ENCODE peak calls at places on chromosomes 7 and 10, in five cellular contexts. One of them, this sample, is unnamed.

GRCh38 chr10:124217906-124218769 is 124.7 kb upstream of the CHST15 start:
- DNase-seq in AG04450: no peak
- DNase-seq in choroid plexus epithelial cell: no peak
- DNase-seq in WERI-Rb-1: peak; percentile 53
- DNase-seq in right atrium auricular region: no peak
- DNase-seq in this sample: no peak

GRCh38 chr7:100483101-100483727 is 513 bp upstream of the NYAP1 start:
- DNase-seq in AG04450: no peak
- DNase-seq in choroid plexus epithelial cell: peak; percentile 36
- DNase-seq in WERI-Rb-1: peak; percentile 74
- DNase-seq in right atrium auricular region: no peak
- DNase-seq in this sample: peak; percentile 82

GRCh38 chr7:584122-584465 is 64.4 kb upstream of the PDGFA start:
- DNase-seq in AG04450: no peak
- DNase-seq in choroid plexus epithelial cell: no peak
- DNase-seq in WERI-Rb-1: no peak
- DNase-seq in right atrium auricular region: no peak
- DNase-seq in this sample: peak; percentile 72

GRCh38 chr7:73725703-73726466 is 6.4 kb upstream of the STX1A start:
- DNase-seq in AG04450: no peak
- DNase-seq in choroid plexus epithelial cell: peak; percentile 72
- DNase-seq in WERI-Rb-1: peak; percentile 86
- DNase-seq in right atrium auricular region: peak; percentile 87
- DNase-seq in this sample: peak; percentile 88

GRCh38 chr7:54860843-54861242 is 101.8 kb upstream of the SEC61G start:
- DNase-seq in AG04450: no peak
- DNase-seq in choroid plexus epithelial cell: no peak
- DNase-seq in WERI-Rb-1: no peak
- DNase-seq in right atrium auricular region: no peak
- DNase-seq in this sample: no peak

GRCh38 chr10:5400843-5401242 is 3.8 kb downstream of the TUBAL3 start:
- DNase-seq in AG04450: no peak
- DNase-seq in choroid plexus epithelial cell: no peak
- DNase-seq in WERI-Rb-1: no peak
- DNase-seq in right atrium auricular region: no peak
- DNase-seq in this sample: no peak

GRCh38 chr7:92742186-92742585 is 94.2 kb downstream of the CDK6 start:
- DNase-seq in AG04450: no peak
- DNase-seq in choroid plexus epithelial cell: no peak
- DNase-seq in WERI-Rb-1: no peak
- DNase-seq in right atrium auricular region: no peak
- DNase-seq in this sample: no peak

GRCh38 chr7:69787736-69788431 is 189.6 kb downstream of the AUTS2 start:
- DNase-seq in AG04450: no peak
- DNase-seq in choroid plexus epithelial cell: no peak
- DNase-seq in WERI-Rb-1: no peak
- DNase-seq in right atrium auricular region: no peak
- DNase-seq in this sample: no peak

GRCh38 chr7:54944179-54944578 is 74.6 kb upstream of the EGFR start:
- DNase-seq in AG04450: no peak
- DNase-seq in choroid plexus epithelial cell: peak; percentile 88
- DNase-seq in WERI-Rb-1: no peak
- DNase-seq in right atrium auricular region: no peak
- DNase-seq in this sample: peak; percentile 33

GRCh38 chr10:101223274-101224059 is 5.8 kb downstream of the LBX1 start:
- DNase-seq in AG04450: no peak
- DNase-seq in choroid plexus epithelial cell: no peak
- DNase-seq in WERI-Rb-1: no peak
- DNase-seq in right atrium auricular region: no peak
- DNase-seq in this sample: no peak

GRCh38 chr10:31099664-31100063 is 68.0 kb upstream of the ZNF438 start:
- DNase-seq in AG04450: no peak
- DNase-seq in choroid plexus epithelial cell: peak; percentile 45
- DNase-seq in WERI-Rb-1: no peak
- DNase-seq in right atrium auricular region: no peak
- DNase-seq in this sample: no peak

GRCh38 chr7:123727071-123727837 is 21.5 kb downstream of the WASL start:
- DNase-seq in AG04450: peak; percentile 54
- DNase-seq in choroid plexus epithelial cell: peak; percentile 90
- DNase-seq in WERI-Rb-1: no peak
- DNase-seq in right atrium auricular region: no peak
- DNase-seq in this sample: peak; percentile 89
- TF ChIP-seq CTCF in AG04450: no peak
- TF ChIP-seq CTCF in choroid plexus epithelial cell: no peak
- TF ChIP-seq CTCF in WERI-Rb-1: no peak
- TF ChIP-seq CTCF in right atrium auricular region: no peak
- TF ChIP-seq CTCF in this sample: no peak

GRCh38 chr10:49350856-49351532 is 44.9 kb downstream of the DRGX start:
- DNase-seq in AG04450: no peak
- DNase-seq in choroid plexus epithelial cell: no peak
- DNase-seq in WERI-Rb-1: no peak
- DNase-seq in right atrium auricular region: no peak
- DNase-seq in this sample: no peak
- H3K4me3 ChIP-seq in AG04450: no peak overlapping the region
- H3K4me3 ChIP-seq in choroid plexus epithelial cell: no peak overlapping the region
- H3K4me3 ChIP-seq in WERI-Rb-1: no peak overlapping the region
- H3K4me3 ChIP-seq in right atrium auricular region: no peak overlapping the region
- H3K4me3 ChIP-seq in this sample: no peak overlapping the region

GRCh38 chr7:46695045-46695708 is 774.1 kb upstream of the IGFBP3 start:
- DNase-seq in AG04450: no peak
- DNase-seq in choroid plexus epithelial cell: peak; percentile 45
- DNase-seq in WERI-Rb-1: no peak
- DNase-seq in right atrium auricular region: no peak
- DNase-seq in this sample: peak; percentile 25
- TF ChIP-seq CTCF in AG04450: peak; percentile 40
- TF ChIP-seq CTCF in choroid plexus epithelial cell: peak; percentile 43
- TF ChIP-seq CTCF in WERI-Rb-1: no peak
- TF ChIP-seq CTCF in right atrium auricular region: no peak
- TF ChIP-seq CTCF in this sample: no peak

GRCh38 chr7:22561895-22562593 is 62.1 kb upstream of the STEAP1B start:
- DNase-seq in AG04450: no peak
- DNase-seq in choroid plexus epithelial cell: no peak
- DNase-seq in WERI-Rb-1: no peak
- DNase-seq in right atrium auricular region: peak; percentile 54
- DNase-seq in this sample: no peak

GRCh38 chr7:22565315-22565811 is 65.4 kb upstream of the STEAP1B start:
- DNase-seq in AG04450: no peak
- DNase-seq in choroid plexus epithelial cell: no peak
- DNase-seq in WERI-Rb-1: no peak
- DNase-seq in right atrium auricular region: peak; percentile 62
- DNase-seq in this sample: peak; percentile 64

GRCh38 chr7:22563115-22563514 is 63.1 kb upstream of the STEAP1B start:
- DNase-seq in AG04450: no peak
- DNase-seq in choroid plexus epithelial cell: no peak
- DNase-seq in WERI-Rb-1: no peak
- DNase-seq in right atrium auricular region: peak; percentile 59
- DNase-seq in this sample: no peak

GRCh38 chr7:22564511-22565045 is 64.6 kb upstream of the STEAP1B start:
- DNase-seq in AG04450: no peak
- DNase-seq in choroid plexus epithelial cell: peak; percentile 77
- DNase-seq in WERI-Rb-1: no peak
- DNase-seq in right atrium auricular region: peak; percentile 64
- DNase-seq in this sample: peak; percentile 85

GRCh38 chr7:22563621-22564241 is 63.7 kb upstream of the STEAP1B start:
- DNase-seq in AG04450: no peak
- DNase-seq in choroid plexus epithelial cell: no peak
- DNase-seq in WERI-Rb-1: no peak
- DNase-seq in right atrium auricular region: peak; percentile 59
- DNase-seq in this sample: no peak
- H3K4me3 ChIP-seq in AG04450: peak overlapping the region; percentile 53
- H3K4me3 ChIP-seq in choroid plexus epithelial cell: no peak overlapping the region
- H3K4me3 ChIP-seq in WERI-Rb-1: no peak overlapping the region
- H3K4me3 ChIP-seq in right atrium auricular region: peak overlapping the region; percentile 22
- H3K4me3 ChIP-seq in this sample: no peak overlapping the region

GRCh38 chr10:77637986-77638765 is 568 bp upstream of the KCNMA1 start:
- DNase-seq in AG04450: no peak
- DNase-seq in choroid plexus epithelial cell: peak; percentile 48
- DNase-seq in WERI-Rb-1: peak; percentile 71
- DNase-seq in right atrium auricular region: no peak
- DNase-seq in this sample: peak; percentile 48
- TF ChIP-seq CTCF in AG04450: no peak
- TF ChIP-seq CTCF in choroid plexus epithelial cell: no peak
- TF ChIP-seq CTCF in WERI-Rb-1: peak; percentile 12
- TF ChIP-seq CTCF in right atrium auricular region: no peak
- TF ChIP-seq CTCF in this sample: no peak

GRCh38 chr10:131253931-131254865 is 57.3 kb downstream of the TCERG1L start:
- DNase-seq in AG04450: no peak
- DNase-seq in choroid plexus epithelial cell: no peak
- DNase-seq in WERI-Rb-1: no peak
- DNase-seq in right atrium auricular region: no peak
- DNase-seq in this sample: no peak
- H3K4me3 ChIP-seq in AG04450: no peak overlapping the region
- H3K4me3 ChIP-seq in choroid plexus epithelial cell: no peak overlapping the region
- H3K4me3 ChIP-seq in WERI-Rb-1: no peak overlapping the region
- H3K4me3 ChIP-seq in right atrium auricular region: no peak overlapping the region
- H3K4me3 ChIP-seq in this sample: no peak overlapping the region